ENCODE peak calls at places on chromosomes 6 and 20, in eight cellular contexts. C is cardiac muscle cell, A is heart right ventricle, S is upper lobe of left lung, M is AG04450, G is psoas muscle, E is tibial nerve, Y is stomach. B is an unnamed sample.

GRCh38 chr6:102154176-102154575 is 760.7 kb downstream of the GRIK2 start:
- DNase-seq in M (no peak), C (no peak), Y (no peak), E (no peak), A (no peak), S (no peak), G (no peak), B (no peak)

GRCh38 chr6:35391240-35391968 is 49.0 kb downstream of the PPARD start:
- DNase-seq in C (no peak), E (no peak), M (peak; percentile 85), Y (peak; percentile 39), S (no peak), A (no peak), G (no peak), B (no peak)

GRCh38 chr6:85344996-85345395 is 104.9 kb upstream of the NT5E start:
- DNase-seq in A (no peak), M (no peak), G (no peak), C (no peak), S (no peak), Y (no peak), E (no peak), B (no peak)

GRCh38 chr6:44043479-44044153 is 83.6 kb downstream of the MRPL14 start:
- DNase-seq in Y (no peak), A (no peak), E (no peak), S (no peak), G (peak; percentile 43), M (no peak), C (no peak), B (no peak)

GRCh38 chr6:45650527-45651135 is 272.9 kb upstream of the SUPT3H start:
- DNase-seq in G (no peak), A (no peak), S (no peak), C (no peak), E (no peak), Y (no peak), M (no peak), B (no peak)

GRCh38 chr6:26538572-26538902 is 371 bp downstream of the HMGN4 start:
- DNase-seq in M (no peak), G (no peak), C (peak; percentile 31), S (no peak), A (no peak), E (no peak), Y (no peak), B (no peak)

GRCh38 chr20:6632187-6632586 is 135.3 kb upstream of the BMP2 start:
- DNase-seq in G (no peak), A (peak; percentile 26), S (no peak), Y (no peak), M (no peak), C (peak; percentile 23), E (no peak), B (no peak)

GRCh38 chr20:32510601-32511357 is 74.4 kb downstream of the NOL4L start:
- DNase-seq in Y (peak; percentile 58), M (no peak), A (no peak), S (no peak), E (no peak), G (no peak), C (peak; percentile 45), B (no peak)

GRCh38 chr20:58712823-58713731 is 20.5 kb downstream of the NPEPL1 start:
- DNase-seq in E (no peak), G (no peak), M (no peak), S (no peak), A (no peak), C (no peak), Y (peak; percentile 14), B (no peak)

GRCh38 chr6:34517966-34518365 is 38.2 kb downstream of the SPDEF start:
- DNase-seq in M (no peak), C (no peak), A (no peak), S (no peak), E (no peak), Y (no peak), G (peak; percentile 19), B (no peak)

GRCh38 chr6:18260448-18261106 is 3.8 kb downstream of the DEK start:
- DNase-seq in G (peak; percentile 62), M (no peak), A (no peak), C (no peak), S (no peak), Y (no peak), E (no peak), B (no peak)

GRCh38 chr6:143394351-143394750 is 56.1 kb downstream of the ADAT2 start:
- DNase-seq in G (no peak), C (no peak), M (no peak), S (no peak), Y (no peak), A (no peak), E (no peak), B (no peak)

GRCh38 chr20:50931048-50931305 is 260 bp downstream of the ADNP start:
- DNase-seq in A (no peak), E (no peak), M (no peak), Y (no peak), S (no peak), C (no peak), G (no peak), B (peak; percentile 67)

GRCh38 chr20:9571783-9572182 is 57.4 kb downstream of the LAMP5 start:
- DNase-seq in C (no peak), A (no peak), E (no peak), Y (no peak), S (no peak), M (no peak), G (no peak), B (no peak)

GRCh38 chr6:134004714-134005113 is 47.7 kb downstream of the SLC2A12 start:
- DNase-seq in C (no peak), A (no peak), M (no peak), Y (no peak), S (no peak), G (no peak), E (no peak), B (no peak)

GRCh38 chr20:63009044-63009961 is 2.5 kb upstream of the BHLHE23 start:
- DNase-seq in M (no peak), A (peak; percentile 67), E (peak; percentile 31), Y (peak; percentile 78), C (peak; percentile 78), S (peak; percentile 95), G (peak; percentile 87), B (peak; percentile 72)

GRCh38 chr6:90008908-90009501 is 114.7 kb downstream of the GJA10 start:
- DNase-seq in G (no peak), S (no peak), A (no peak), M (no peak), Y (no peak), C (no peak), E (no peak), B (no peak)

GRCh38 chr20:60765821-60766403 is 486.1 kb upstream of the CDH4 start:
- DNase-seq in C (no peak), M (no peak), G (no peak), S (no peak), E (no peak), Y (no peak), A (no peak), B (no peak)

GRCh38 chr6:72651967-72652956 is 30.4 kb downstream of the KCNQ5 start:
- DNase-seq in E (no peak), S (no peak), C (peak; percentile 17), A (no peak), Y (no peak), G (no peak), M (no peak), B (no peak)

DNA sequence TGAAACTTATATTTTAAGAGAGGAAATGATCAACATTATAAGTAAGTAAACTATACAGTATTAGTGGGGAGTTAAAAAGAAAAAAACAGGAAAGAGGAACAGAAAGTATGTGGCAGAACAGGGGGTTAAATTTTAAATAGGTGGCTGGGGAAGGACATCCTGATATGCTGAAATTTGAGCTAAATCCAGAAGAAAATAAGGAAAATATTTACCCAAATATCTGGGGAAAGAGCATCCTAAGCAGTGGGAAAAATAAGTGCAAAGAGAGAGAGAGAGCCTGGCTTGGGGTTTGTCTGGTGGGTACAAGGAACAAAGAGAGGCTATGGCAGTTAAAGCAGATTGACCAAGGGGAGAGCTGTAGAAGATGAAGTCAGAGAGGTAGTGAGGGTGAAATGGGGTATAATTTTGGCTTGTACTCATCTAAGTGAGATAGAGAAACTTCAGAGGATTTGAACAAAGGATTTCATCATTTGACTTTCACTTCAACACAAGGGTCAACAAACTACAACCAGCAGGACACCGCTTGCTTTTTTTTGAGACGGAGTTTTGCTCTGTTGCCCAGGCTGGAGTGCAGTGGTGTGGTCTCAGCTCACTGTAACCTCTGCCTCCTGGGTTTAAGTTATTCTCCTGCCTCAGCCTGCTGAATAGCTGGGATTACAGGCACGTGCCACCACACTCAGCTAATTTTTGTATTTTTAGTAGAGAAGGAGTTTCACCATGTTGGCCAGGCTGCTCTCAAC is 328.4 kb upstream of the CNR1 start:
- DNase-seq in S (no peak), A (no peak), C (no peak), Y (no peak), G (no peak), E (no peak), M (no peak), B (no peak)
- H3K9me3 ChIP-seq in S (no peaks in the 10 kb centered on the region), A (no peaks in the 10 kb centered on the region), C (no peaks in the 10 kb centered on the region), Y (no peaks in the 10 kb centered on the region), G (no peaks in the 10 kb centered on the region), E (no peaks in the 10 kb centered on the region), M (no peaks in the 10 kb centered on the region), B (no peaks in the 10 kb centered on the region)

GRCh38 chr6:147297663-147298313 is 93.6 kb downstream of the STXBP5 start:
- DNase-seq in S (no peak), Y (no peak), E (no peak), G (no peak), M (no peak), A (no peak), C (no peak), B (no peak)

GRCh38 chr6:147301070-147301469 is 96.9 kb downstream of the STXBP5 start:
- DNase-seq in M (no peak), G (no peak), Y (no peak), E (no peak), C (no peak), A (no peak), S (no peak), B (no peak)

GRCh38 chr6:147298461-147298860 is 94.2 kb downstream of the STXBP5 start:
- DNase-seq in C (no peak), Y (no peak), G (no peak), E (no peak), M (no peak), S (no peak), A (no peak), B (no peak)

GRCh38 chr6:147297124-147297523 is 92.9 kb downstream of the STXBP5 start:
- DNase-seq in A (no peak), S (no peak), Y (no peak), C (no peak), E (no peak), M (no peak), G (no peak), B (no peak)

GRCh38 chr6:147299035-147299434 is 94.8 kb downstream of the STXBP5 start:
- DNase-seq in Y (no peak), A (no peak), C (no peak), S (no peak), M (no peak), E (no peak), G (no peak), B (no peak)
- H3K9me3 ChIP-seq in Y (no peaks in the 10 kb centered on the region), A (peaks cover 4% of the 10 kb centered on the region), C (no peaks in the 10 kb centered on the region), S (no peaks in the 10 kb centered on the region), M (peaks cover 7% of the 10 kb centered on the region), E (no peaks in the 10 kb centered on the region), G (no peaks in the 10 kb centered on the region), B (peaks cover 17% of the 10 kb centered on the region)

GRCh38 chr20:56151834-56152233 is 96.7 kb upstream of the MC3R start:
- DNase-seq in G (no peak), S (no peak), C (no peak), Y (no peak), M (no peak), E (no peak), A (no peak), B (no peak)
- H3K9me3 ChIP-seq in G (no peaks in the 10 kb centered on the region), S (no peaks in the 10 kb centered on the region), C (no peaks in the 10 kb centered on the region), Y (no peaks in the 10 kb centered on the region), M (peaks cover 31% of the 10 kb centered on the region), E (no peaks in the 10 kb centered on the region), A (no peaks in the 10 kb centered on the region), B (no peaks in the 10 kb centered on the region)

GRCh38 chr6:151075527-151075926 is 164.2 kb upstream of the AKAP12 start:
- DNase-seq in Y (no peak), G (no peak), E (no peak), S (no peak), A (no peak), C (no peak), M (no peak), B (no peak)
- H3K9me3 ChIP-seq in Y (no peaks in the 10 kb centered on the region), G (no peaks in the 10 kb centered on the region), E (no peaks in the 10 kb centered on the region), S (no peaks in the 10 kb centered on the region), A (no peaks in the 10 kb centered on the region), C (no peaks in the 10 kb centered on the region), M (peaks cover 9% of the 10 kb centered on the region), B (no peaks in the 10 kb centered on the region)